ENCODE peak calls at places on chromosomes 11 and 22, in six cellular contexts. One of them, this sample, is unnamed.

GRCh38 chr11:117840881-117841581 is 16.5 kb upstream of the FXYD2 start:
- DNase-seq in LNCaP clone FGC: no peak
- DNase-seq in endothelial cell of umbilical vein: no peak
- DNase-seq in NCI-H774: no peak
- DNase-seq in memory B cell: no peak
- DNase-seq in B cell: no peak
- DNase-seq in this sample: no peak

GRCh38 chr11:130141561-130142341 is 17.8 kb upstream of the ST14 start:
- DNase-seq in LNCaP clone FGC: no peak
- DNase-seq in endothelial cell of umbilical vein: no peak
- DNase-seq in NCI-H774: no peak
- DNase-seq in memory B cell: no peak
- DNase-seq in B cell: no peak
- DNase-seq in this sample: no peak

GRCh38 chr22:50251472-50252054 is 498 bp upstream of the HDAC10 start:
- DNase-seq in LNCaP clone FGC: no peak
- DNase-seq in endothelial cell of umbilical vein: no peak
- DNase-seq in NCI-H774: no peak
- DNase-seq in memory B cell: no peak
- DNase-seq in B cell: no peak
- DNase-seq in this sample: no peak

GRCh38 chr11:111922803-111923202 is 4.1 kb downstream of the C11orf52 start:
- DNase-seq in LNCaP clone FGC: no peak
- DNase-seq in endothelial cell of umbilical vein: peak
- DNase-seq in NCI-H774: no peak
- DNase-seq in memory B cell: no peak
- DNase-seq in B cell: no peak
- DNase-seq in this sample: no peak

GRCh38 chr11:131694526-131695424 is 324.4 kb downstream of the NTM start:
- DNase-seq in LNCaP clone FGC: no peak
- DNase-seq in endothelial cell of umbilical vein: peak
- DNase-seq in NCI-H774: peak
- DNase-seq in memory B cell: peak
- DNase-seq in B cell: no peak
- DNase-seq in this sample: no peak

GRCh38 chr11:1485504-1485885 is 1.1 kb downstream of the MOB2 start:
- DNase-seq in LNCaP clone FGC: no peak
- DNase-seq in endothelial cell of umbilical vein: no peak
- DNase-seq in NCI-H774: no peak
- DNase-seq in memory B cell: no peak
- DNase-seq in B cell: no peak
- DNase-seq in this sample: no peak

GRCh38 chr11:33376331-33377099 is 119.3 kb downstream of the HIPK3 start:
- DNase-seq in LNCaP clone FGC: no peak
- DNase-seq in endothelial cell of umbilical vein: no peak
- DNase-seq in NCI-H774: no peak
- DNase-seq in memory B cell: peak
- DNase-seq in B cell: no peak
- DNase-seq in this sample: no peak

GRCh38 chr11:8442301-8442700 is 151.7 kb downstream of the STK33 start:
- DNase-seq in LNCaP clone FGC: no peak
- DNase-seq in endothelial cell of umbilical vein: no peak
- DNase-seq in NCI-H774: no peak
- DNase-seq in memory B cell: no peak
- DNase-seq in B cell: no peak
- DNase-seq in this sample: no peak

GRCh38 chr11:59247535-59248227 is 35.0 kb upstream of the MPEG1 start:
- DNase-seq in LNCaP clone FGC: no peak
- DNase-seq in endothelial cell of umbilical vein: no peak
- DNase-seq in NCI-H774: no peak
- DNase-seq in memory B cell: no peak
- DNase-seq in B cell: no peak
- DNase-seq in this sample: no peak

This sample was measured in GM12878.